ENCODE peak calls at places on chromosomes 1 and 21, in four cellular contexts. O is GM12878, U is HepG2, Q is NT2/D1. I is an unnamed sample.

GRCh38 chr21:45529785-45530422 is 12.3 kb downstream of the SLC19A1 start:
- DNase-seq in O (no peak), U (no peak), Q (no peak), I (no peak)

GRCh38 chr1:31605908-31606427 is 11.5 kb upstream of the HCRTR1 start:
- DNase-seq in Q (no peak), U (no peak), O (peak; percentile 96), I (no peak)

GRCh38 chr1:180158149-180159147 is 3.8 kb downstream of the QSOX1 start:
- DNase-seq in Q (no peak), U (no peak), O (no peak), I (no peak)

GRCh38 chr1:9920606-9921005 is 10.5 kb upstream of the CTNNBIP1 start:
- DNase-seq in O (no peak), Q (no peak), U (no peak), I (no peak)

GRCh38 chr1:110059133-110059863 is 11.2 kb downstream of the ALX3 start:
- DNase-seq in O (no peak), Q (no peak), U (no peak), I (no peak)

GRCh38 chr21:42238185-42238934 is 19.4 kb downstream of the ABCG1 start:
- DNase-seq in Q (no peak), O (peak; percentile 57), U (no peak), I (no peak)

GRCh38 chr1:99525313-99525712 is 120.6 kb upstream of the PALMD start:
- DNase-seq in Q (no peak), O (no peak), U (no peak), I (no peak)

GRCh38 chr1:27832762-27833161 is 2.2 kb downstream of the PPP1R8 start:
- DNase-seq in U (no peak), O (no peak), Q (no peak), I (no peak)

GRCh38 chr1:25996966-25997758 is 701 bp downstream of the PAFAH2 start:
- DNase-seq in U (peak; percentile 81), Q (no peak), O (peak; percentile 15), I (no peak)

GRCh38 chr1:221063651-221064050 is 184.4 kb downstream of the HLX start:
- DNase-seq in Q (no peak), O (no peak), U (no peak), I (no peak)

GRCh38 chr1:203626910-203627246 is 246 bp downstream of the ATP2B4 start:
- DNase-seq in Q (peak; percentile 52), O (no peak), U (no peak), I (no peak)

GRCh38 chr21:41477641-41478318 is 30.2 kb downstream of the TMPRSS2 start:
- DNase-seq in U (no peak), Q (peak; percentile 63), O (no peak), I (no peak)

GRCh38 chr1:37930246-37931142 is 16.4 kb downstream of the INPP5B start:
- DNase-seq in U (peak; percentile 50), Q (no peak), O (no peak), I (no peak)

GRCh38 chr1:91799159-91799558 is 86.8 kb downstream of the TGFBR3 start:
- DNase-seq in O (no peak), Q (no peak), U (no peak), I (no peak)

GRCh38 chr1:204996981-204997380 is 46.0 kb upstream of the CNTN2 start:
- DNase-seq in Q (no peak), U (no peak), O (no peak), I (no peak)

GRCh38 chr1:67710417-67710816 is 25.4 kb downstream of the GADD45A start:
- DNase-seq in O (no peak), U (no peak), Q (no peak), I (no peak)

GRCh38 chr21:45938811-45939520 is 42.6 kb upstream of the COL6A1 start:
- DNase-seq in U (no peak), O (no peak), Q (no peak), I (no peak)

GRCh38 chr1:212431656-212432055 is 1.1 kb upstream of the NENF start:
- DNase-seq in U (no peak), Q (no peak), O (no peak), I (no peak)

GRCh38 chr1:184170719-184171118 is 119.2 kb downstream of the TSEN15 start:
- DNase-seq in U (no peak), O (no peak), Q (no peak), I (no peak)

GRCh38 chr1:17190526-17190995 is 14.4 kb upstream of the PADI1 start:
- DNase-seq in O (no peak), Q (no peak), U (no peak), I (no peak)

GRCh38 chr21:43827015-43827611 is 37.7 kb downstream of the RRP1 start:
- DNase-seq in U (no peak), Q (no peak), O (no peak), I (no peak)

GRCh38 chr1:36159614-36160387 is 3.8 kb downstream of the MAP7D1 start:
- DNase-seq in Q (no peak), U (no peak), O (no peak), I (no peak)

GRCh38 chr1:36160388-36160948 is 4.5 kb downstream of the MAP7D1 start:
- DNase-seq in U (no peak), Q (no peak), O (no peak), I (no peak)

GRCh38 chr1:36161656-36162531 is 5.9 kb downstream of the MAP7D1 start:
- DNase-seq in U (no peak), O (no peak), Q (no peak), I (no peak)

GRCh38 chr1:36162680-36163079 is 6.7 kb downstream of the MAP7D1 start:
- DNase-seq in Q (no peak), U (no peak), O (no peak), I (no peak)

GRCh38 chr1:36160949-36161485 is 5.1 kb downstream of the MAP7D1 start:
- DNase-seq in O (no peak), Q (no peak), U (no peak), I (no peak)
- TF ChIP-seq SUZ12 in O (no peak), Q (no peak), U (no peak), I (no peak)

GRCh38 chr1:157025321-157025720 is 20.2 kb downstream of the ARHGEF11 start:
- DNase-seq in O (no peak), Q (no peak), U (no peak), I (no peak)

GRCh38 chr1:157021688-157022087 is 23.9 kb downstream of the ARHGEF11 start:
- DNase-seq in O (no peak), U (no peak), Q (no peak), I (no peak)

GRCh38 chr1:157030728-157031127 is 14.8 kb downstream of the ARHGEF11 start:
- DNase-seq in Q (no peak), U (no peak), O (no peak), I (no peak)

DNA sequence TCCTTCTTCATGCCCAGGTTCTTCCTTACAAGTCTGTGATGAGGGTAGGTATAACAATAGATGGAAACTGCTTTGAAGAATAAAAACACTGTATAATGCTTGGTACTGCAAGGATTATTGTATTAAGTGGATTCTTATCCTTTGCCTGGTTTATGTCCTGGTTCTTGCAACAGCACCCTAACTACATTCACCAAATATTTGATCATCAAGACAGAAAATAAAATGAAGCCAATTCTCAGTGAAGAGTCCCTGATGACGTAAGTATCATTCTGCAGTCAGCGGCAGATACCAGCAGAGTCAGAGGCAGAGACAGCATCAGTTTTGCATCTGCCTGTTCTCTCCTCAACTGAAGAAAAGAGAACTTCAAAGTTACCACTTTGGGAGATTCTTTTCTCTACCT is 19.7 kb downstream of the ARHGEF11 start:
- DNase-seq in U (no peak), Q (no peak), O (no peak), I (no peak)
- TF ChIP-seq SUZ12 in U (no peak), Q (no peak), O (no peak), I (no peak)

GRCh38 chr1:41647202-41648135 is 163.0 kb upstream of the EDN2 start:
- DNase-seq in Q (no peak), U (no peak), O (no peak), I (no peak)
- TF ChIP-seq SUZ12 in Q (no peak), U (no peak), O (no peak), I (no peak)

GRCh38 chr1:243916160-243916559 is 66.1 kb upstream of the AKT3 start:
- DNase-seq in O (no peak), Q (no peak), U (no peak), I (no peak)

GRCh38 chr1:243921113-243921512 is 71.1 kb upstream of the AKT3 start:
- DNase-seq in Q (no peak), O (no peak), U (no peak), I (no peak)

GRCh38 chr1:243923292-243924171 is 73.5 kb upstream of the AKT3 start:
- DNase-seq in O (no peak), U (no peak), Q (no peak), I (no peak)

GRCh38 chr1:243917177-243917862 is 67.3 kb upstream of the AKT3 start:
- DNase-seq in O (no peak), U (no peak), Q (peak; percentile 74), I (peak; percentile 63)

GRCh38 chr1:243917863-243918565 is 68.0 kb upstream of the AKT3 start:
- DNase-seq in O (no peak), U (no peak), Q (no peak), I (no peak)
- TF ChIP-seq SUZ12 in O (no peak), U (no peak), Q (no peak), I (no peak)